ENCODE peak calls at places on chromosomes 4 and X, in five cellular contexts. W is immature natural killer cell; I is stimulated activated CD8-positive, alpha-beta memory T cell treated with anti-CD3 and anti-CD28 coated beads, Interleukin-15, amount 100 ng/mL, for 1 hour; Z is T1000; G is HS-5. O is an unnamed sample.

GRCh38 chr4:5164221-5164912 is 113.1 kb downstream of the STK32B start:
- DNase-seq in G (no peak), Z (no peak), W (no peak), I (no peak), O (no peak)

GRCh38 chr4:107685740-107686139 is 34.3 kb downstream of the PAPSS1 start:
- DNase-seq in W (no peak), Z (no peak), G (no peak), I (no peak), O (no peak)

GRCh38 chrX:149516604-149517003 is 11.5 kb upstream of the IDS start:
- DNase-seq in Z (no peak), I (no peak), W (no peak), G (no peak), O (no peak)

GRCh38 chr4:114271031-114271430 is 291.6 kb upstream of the ARSJ start:
- DNase-seq in I (no peak), Z (no peak), W (no peak), G (no peak), O (no peak)

GRCh38 chr4:145507636-145508035 is 26.0 kb downstream of the SMAD1 start:
- DNase-seq in Z (no peak), I (no peak), W (no peak), G (no peak), O (no peak)

GRCh38 chrX:48465336-48465933 is 4.6 kb downstream of the SLC38A5 start:
- DNase-seq in I (no peak), G (peak), Z (no peak), W (no peak), O (peak)

GRCh38 chr4:86670739-86671138 is 76.6 kb downstream of the PTPN13 start:
- DNase-seq in Z (no peak), I (no peak), W (no peak), G (peak), O (no peak)

GRCh38 chr4:39043697-39044363 is 11.6 kb upstream of the TMEM156 start:
- DNase-seq in W (peak), G (no peak), Z (no peak), I (no peak), O (no peak)

GRCh38 chr4:113657834-113658233 is 103.7 kb downstream of the CAMK2D start:
- DNase-seq in W (no peak), G (no peak), Z (no peak), I (no peak), O (no peak)

GRCh38 chrX:30228526-30228925 is 1.9 kb upstream of the MAGEB3 start:
- DNase-seq in Z (no peak), G (no peak), I (no peak), W (no peak), O (no peak)

GRCh38 chr4:186264660-186265059 is 1.3 kb upstream of the F11 start:
- DNase-seq in Z (no peak), I (no peak), W (no peak), G (no peak), O (no peak)

GRCh38 chr4:114598191-114599121 is at the start of gene UGT8:
- DNase-seq in G (no peak), W (no peak), Z (peak), I (no peak), O (no peak)